ENCODE peak calls at places on chromosomes 7 and 10, in six cellular contexts. Y is fibroblast of lung, K is SK-N-SH, V is astrocyte, P is GM23248, D is neuronal stem cell. M is an unnamed sample. For H3K4me1, the result is how much of the 10 kb centered on the place peaks cover.

GRCh38 chr7:102426268-102427031 is 6.9 kb upstream of the ORAI2 start:
- DNase-seq in P (no peak), D (no peak), Y (no peak), K (no peak), V (no peak), M (no peak)

GRCh38 chr7:48052748-48053147 is 17.4 kb downstream of the C7orf57 start:
- DNase-seq in D (no peak), V (peak), P (peak), K (no peak), Y (peak), M (no peak)

GRCh38 chr10:56823849-56824248 is 462.8 kb upstream of the ZWINT start:
- DNase-seq in P (peak), Y (no peak), K (peak), D (peak), V (no peak), M (no peak)

GRCh38 chr10:31075434-31075833 is 43.8 kb upstream of the ZNF438 start:
- DNase-seq in D (no peak), K (no peak), P (peak), V (peak), Y (peak), M (no peak)

GRCh38 chr7:127702253-127702652 is 50.3 kb downstream of the SND1 start:
- DNase-seq in K (no peak), V (no peak), Y (no peak), D (no peak), P (no peak), M (no peak)

GRCh38 chr7:51455948-51456347 is 139.3 kb upstream of the COBL start:
- DNase-seq in K (peak), D (no peak), V (no peak), P (no peak), Y (no peak), M (no peak)

GRCh38 chr7:116316838-116317612 is 106.7 kb downstream of the TES start:
- DNase-seq in D (peak), Y (peak), V (peak), P (peak), K (no peak), M (peak)

GRCh38 chr7:110001254-110001938 is 1089.5 kb upstream of the LRRN3 start:
- DNase-seq in Y (no peak), P (no peak), D (no peak), K (peak), V (no peak), M (no peak)

GRCh38 chr7:26368542-26368941 is 76.9 kb downstream of the SNX10 start:
- DNase-seq in K (no peak), V (no peak), P (no peak), Y (peak), D (no peak), M (no peak)

GRCh38 chr7:133796778-133797177 is 330.4 kb upstream of the LRGUK start:
- DNase-seq in D (no peak), K (peak), V (no peak), Y (no peak), P (no peak), M (no peak)

GRCh38 chr10:38025283-38025682 is 14.8 kb downstream of the ZNF33A start:
- DNase-seq in V (no peak), K (no peak), Y (no peak), D (no peak), P (no peak), M (no peak)

GRCh38 chr10:90276894-90277447 is 575.6 kb downstream of the KIF20B start:
- DNase-seq in P (no peak), D (no peak), Y (peak), K (no peak), V (peak), M (no peak)

GRCh38 chr7:12094365-12094921 is 116.7 kb upstream of the TMEM106B start:
- DNase-seq in V (peak), D (no peak), Y (no peak), P (no peak), K (no peak), M (no peak)

GRCh38 chr10:68301790-68302502 is 29.9 kb upstream of the HNRNPH3 start:
- DNase-seq in Y (peak), K (peak), D (peak), V (peak), P (peak), M (no peak)

GRCh38 chr7:2203551-2204300 is 29.0 kb downstream of the MAD1L1 start:
- DNase-seq in Y (peak), P (no peak), D (no peak), V (no peak), K (peak), M (no peak)

GRCh38 chr10:75103881-75104686 is 7.4 kb upstream of the SAMD8 start:
- DNase-seq in V (no peak), D (no peak), Y (no peak), K (no peak), P (no peak), M (no peak)

GRCh38 chr7:514651-515598 is 4.7 kb downstream of the PDGFA start:
- DNase-seq in Y (no peak), D (peak), V (peak), P (no peak), K (no peak), M (peak)

GRCh38 chr7:64947252-64948000 is 43.4 kb downstream of the ZNF117 start:
- DNase-seq in Y (no peak), V (no peak), D (peak), P (peak), K (peak), M (no peak)

GRCh38 chr7:157006205-157006747 is 4.2 kb downstream of the MNX1 start:
- DNase-seq in V (no peak), D (no peak), Y (no peak), P (no peak), K (peak), M (peak)

GRCh38 chr7:70134029-70134445 is 535.8 kb downstream of the AUTS2 start:
- DNase-seq in Y (no peak), V (peak), P (no peak), K (peak), D (no peak), M (no peak)

GRCh38 chr7:3240826-3241430 is 60.1 kb upstream of the SDK1 start:
- DNase-seq in Y (no peak), P (no peak), K (no peak), V (no peak), D (no peak), M (no peak)

GRCh38 chr10:117746541-117747195 is 204.1 kb downstream of the EMX2 start:
- DNase-seq in P (no peak), D (no peak), Y (no peak), K (no peak), V (no peak), M (no peak)

GRCh38 chr7:80646088-80646961 is 7.9 kb downstream of the CD36 start:
- DNase-seq in V (no peak), P (no peak), D (no peak), Y (no peak), K (no peak), M (no peak)

DNA sequence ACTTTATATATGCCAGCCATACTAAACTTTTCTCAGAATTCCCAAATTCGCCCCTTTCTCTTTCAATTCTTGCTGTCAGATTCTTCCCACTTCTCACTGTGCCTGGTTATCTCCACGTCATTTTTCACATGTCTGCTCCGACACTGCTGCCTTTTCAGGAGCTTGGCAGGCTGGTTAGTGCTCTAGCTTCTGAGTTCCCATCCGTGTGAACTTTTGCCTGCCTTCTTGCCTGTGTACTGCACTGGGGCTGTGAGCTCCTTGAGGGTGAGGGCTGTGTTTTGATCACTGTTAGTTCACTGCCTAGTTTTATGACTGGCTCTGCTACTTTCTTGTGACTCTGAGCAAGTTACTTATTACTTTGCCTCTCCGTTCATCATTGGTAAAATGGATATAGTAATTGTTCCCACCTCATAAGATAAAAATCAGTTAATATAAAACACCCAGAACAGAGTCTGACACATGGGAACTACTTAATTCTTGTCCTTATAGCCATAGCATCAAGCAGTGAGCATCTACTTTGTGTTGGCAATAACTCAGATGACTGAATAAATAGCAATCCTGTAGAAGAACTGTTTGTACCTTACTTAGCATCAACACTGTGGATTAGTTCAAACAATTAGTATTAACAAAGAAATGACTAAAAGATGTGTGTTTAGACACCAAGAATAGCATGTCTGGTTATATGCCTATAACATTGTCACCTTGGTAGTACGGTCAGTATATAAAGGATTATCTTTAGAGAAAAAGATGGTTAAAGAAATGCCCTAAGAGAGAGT is 5.5 kb downstream of the GSTO1 start:
- DNase-seq in V (no peak), K (no peak), P (peak), D (no peak), Y (peak), M (no peak)
- H3K4me1 ChIP-seq in V (under half), K (under half), P (half or more), D (under half), Y (under half), M (under half)

GRCh38 chr10:29794776-29795635 is 160.2 kb upstream of the SVIL start:
- DNase-seq in K (no peak), V (peak), D (no peak), Y (no peak), P (no peak), M (no peak)
- H3K9ac ChIP-seq in K (no peak), V (peak), D (no peak), Y (no peak), P (peak), M (peak)

DNA sequence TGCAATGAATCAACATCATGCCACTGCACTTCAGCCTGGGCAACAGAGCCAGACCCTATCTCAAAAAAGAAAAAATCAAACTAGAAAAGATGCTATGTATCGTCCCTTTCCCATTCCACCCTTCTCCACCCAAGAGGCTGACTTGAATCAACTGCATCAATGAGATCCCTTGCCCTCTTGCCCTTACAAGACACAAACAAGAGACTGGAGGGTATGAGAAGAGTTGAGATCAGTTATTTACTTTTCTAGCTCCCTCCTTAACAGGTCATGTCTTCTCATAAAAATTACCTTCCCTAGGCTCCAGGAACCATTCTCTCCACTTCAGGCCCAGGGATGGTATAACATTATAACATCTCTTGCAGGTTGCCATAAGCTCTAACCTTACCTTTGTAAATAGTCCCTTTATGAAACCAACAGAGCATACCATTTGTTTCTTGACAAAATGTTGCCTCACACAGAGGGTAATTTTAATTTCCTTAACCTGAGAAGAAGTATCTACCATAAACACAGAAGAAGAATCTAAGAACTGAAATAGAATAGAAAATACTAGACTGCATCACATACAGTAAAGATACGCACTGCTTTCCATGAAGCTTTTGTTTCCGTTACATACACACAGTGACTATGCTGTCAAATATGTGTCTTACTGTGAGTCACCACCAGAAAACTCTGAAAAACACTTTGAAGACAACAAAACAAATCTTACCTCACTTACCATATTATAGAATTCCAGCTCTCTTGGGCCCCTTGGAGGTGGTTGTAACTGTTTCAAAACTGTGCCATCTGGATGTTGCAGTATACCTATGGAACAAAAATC is 30.5 kb downstream of the IPMK start:
- DNase-seq in D (no peak), V (peak), P (peak), Y (peak), K (no peak), M (no peak)
- H3K4me1 ChIP-seq in D (under half), V (under half), P (under half), Y (under half), K (under half), M (under half)

DNA sequence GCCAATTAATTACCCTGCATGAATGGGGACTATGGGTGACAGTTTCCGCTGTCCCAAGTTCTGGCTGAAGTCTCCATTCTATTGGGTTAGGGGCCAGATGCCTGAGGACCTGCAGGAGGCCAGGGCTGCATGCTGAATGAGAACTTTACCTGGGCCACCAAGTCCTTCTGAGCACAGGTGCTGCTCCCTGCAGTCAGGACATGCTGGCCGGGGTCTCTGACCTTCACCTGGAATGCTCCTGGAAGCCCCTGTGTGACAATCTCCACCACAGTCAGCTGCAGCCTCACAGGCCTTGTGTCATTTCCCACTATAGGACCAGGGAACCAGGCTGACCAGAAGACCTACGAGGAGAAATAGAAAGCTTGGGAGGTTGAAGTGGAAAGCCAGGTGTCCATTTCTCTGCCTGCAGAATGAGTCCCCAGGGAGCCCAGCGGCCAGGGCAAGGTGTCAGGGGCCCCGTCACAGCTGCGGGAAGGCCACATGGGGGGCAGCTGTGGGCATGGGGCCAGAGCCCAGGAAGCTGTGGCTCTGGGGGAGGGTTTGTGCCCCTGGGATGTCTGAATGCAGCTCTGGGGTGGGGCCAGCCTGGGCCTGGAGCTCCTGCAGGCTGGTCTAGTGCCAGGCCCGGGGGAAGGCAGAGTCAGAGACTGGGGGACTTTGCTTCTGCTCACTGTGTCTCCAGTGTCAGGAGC is 5.6 kb upstream of the GIMAP8 start:
- DNase-seq in P (no peak), D (no peak), V (no peak), K (no peak), Y (no peak), M (no peak)
- H3K9ac ChIP-seq in P (no peak), D (peak), V (no peak), K (no peak), Y (no peak), M (no peak)

DNA sequence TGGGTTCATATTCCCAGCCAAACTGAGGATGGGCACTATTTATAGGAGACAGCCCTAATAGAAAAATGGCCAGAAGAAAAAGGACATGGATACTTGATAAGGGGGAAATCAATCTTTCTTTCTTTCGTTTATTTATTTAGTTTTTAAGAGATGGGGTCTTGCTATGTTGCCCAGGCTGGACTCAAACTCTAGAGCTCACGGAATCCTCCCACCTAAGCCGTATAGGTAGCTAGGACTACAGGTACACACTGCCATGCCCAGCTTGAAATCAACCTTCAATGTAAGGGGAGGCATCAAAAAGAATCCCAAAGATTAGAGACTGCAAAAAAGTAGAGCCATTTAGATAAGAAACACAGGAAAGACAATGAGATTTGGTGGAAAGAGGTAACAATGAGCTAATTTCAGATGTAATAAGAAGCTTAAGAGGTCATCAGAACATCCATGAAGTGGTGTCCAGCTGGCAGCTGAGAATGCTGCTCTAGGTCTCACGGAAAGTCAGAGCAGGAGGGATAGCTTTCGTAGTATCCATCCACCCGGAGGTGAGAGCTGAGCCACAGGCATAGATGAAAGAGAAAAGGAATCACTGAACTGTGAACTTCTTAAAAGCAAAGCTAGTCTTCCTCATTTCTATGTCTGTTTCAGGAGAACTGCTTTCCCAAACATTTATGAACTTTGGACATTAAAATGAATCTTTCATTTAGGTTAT is 10.5 kb upstream of the ABLIM1 start:
- DNase-seq in V (no peak), D (no peak), Y (no peak), P (no peak), K (no peak), M (no peak)
- H3K4me1 ChIP-seq in V (under half), D (under half), Y (under half), P (under half), K (under half), M (under half)

M was measured in colonic mucosa.